ENCODE peak calls at places on chromosomes 2 and 18, in six cellular contexts. T is GM12892, C is K562, A is H1, Q is HepG2, I is GM12878. U is an unnamed sample.

GRCh38 chr2:49028101-49028500 is 126.2 kb downstream of the FSHR start:
- DNase-seq in T (no peak), C (no peak), A (no peak), Q (no peak), I (peak; percentile 47), U (peak; percentile 8)

GRCh38 chr2:211867845-211868361 is 670.7 kb downstream of the ERBB4 start:
- DNase-seq in T (no peak), C (no peak), A (no peak), Q (no peak), I (no peak), U (peak; percentile 9)

GRCh38 chr2:235621736-235622135 is 127.9 kb downstream of the AGAP1 start:
- DNase-seq in T (no peak), C (no peak), A (no peak), Q (no peak), I (no peak), U (no peak)

GRCh38 chr2:180656455-180656847 is 324.0 kb upstream of the UBE2E3 start:
- DNase-seq in T (no peak), C (no peak), A (no peak), Q (peak; percentile 20), I (no peak), U (no peak)

GRCh38 chr18:76697441-76697901 is 124.9 kb upstream of the ZNF236 start:
- DNase-seq in T (no peak), C (no peak), A (no peak), Q (no peak), I (no peak), U (no peak)

GRCh38 chr2:130836501-130837174 is at the start of gene ARHGEF4:
- DNase-seq in T (peak; percentile 48), C (peak; percentile 41), A (no peak), Q (no peak), I (no peak), U (peak; percentile 61)

GRCh38 chr2:26173596-26174482 is 951 bp downstream of the GAREM2 start:
- DNase-seq in T (no peak), C (no peak), A (no peak), Q (no peak), I (no peak), U (no peak)

GRCh38 chr2:237743024-237743423 is 55.6 kb upstream of the RBM44 start:
- DNase-seq in T (no peak), C (no peak), A (no peak), Q (no peak), I (no peak), U (no peak)

GRCh38 chr2:12131975-12132374 is 385.5 kb downstream of the LPIN1 start:
- DNase-seq in T (no peak), C (no peak), A (no peak), Q (no peak), I (no peak), U (no peak)

GRCh38 chr2:237158194-237158593 is 72.5 kb downstream of the COPS8 start:
- DNase-seq in T (no peak), C (no peak), A (no peak), Q (no peak), I (no peak), U (no peak)

GRCh38 chr2:73232471-73233153 is 427 bp downstream of the PRADC1 start:
- DNase-seq in T (no peak), C (peak; percentile 78), A (no peak), Q (no peak), I (no peak), U (no peak)

GRCh38 chr2:180191352-180192124 is 184.4 kb upstream of the CWC22 start:
- DNase-seq in T (no peak), C (no peak), A (no peak), Q (no peak), I (no peak), U (no peak)

GRCh38 chr2:197798187-197798586 is 6.2 kb upstream of the PLCL1 start:
- DNase-seq in T (no peak), C (no peak), A (no peak), Q (no peak), I (no peak), U (no peak)

GRCh38 chr2:238170386-238171071 is 11.8 kb downstream of the ERFE start:
- DNase-seq in T (no peak), C (no peak), A (no peak), Q (no peak), I (no peak), U (no peak)

GRCh38 chr2:100390001-100390940 is 27.2 kb downstream of the CHST10 start:
- DNase-seq in T (no peak), C (peak; percentile 10), A (no peak), Q (no peak), I (no peak), U (no peak)

GRCh38 chr2:167127135-167127534 is 238.9 kb downstream of the XIRP2 start:
- DNase-seq in T (no peak), C (no peak), A (no peak), Q (peak; percentile 33), I (no peak), U (no peak)

GRCh38 chr18:4282954-4283353 is 172.2 kb downstream of the DLGAP1 start:
- DNase-seq in T (no peak), C (no peak), A (no peak), Q (no peak), I (no peak), U (no peak)

GRCh38 chr18:54405290-54405689 is 47.6 kb downstream of the C18orf54 start:
- DNase-seq in T (no peak), C (no peak), A (no peak), Q (no peak), I (no peak), U (no peak)

GRCh38 chr2:41112228-41112627 is 660.3 kb upstream of the SLC8A1 start:
- DNase-seq in T (no peak), C (no peak), A (no peak), Q (no peak), I (no peak), U (no peak)

GRCh38 chr2:232483296-232483922 is 4.2 kb downstream of the ECEL1 start:
- DNase-seq in T (no peak), C (no peak), A (no peak), Q (no peak), I (no peak), U (no peak)

GRCh38 chr2:65377556-65378307 is 54.7 kb downstream of the SPRED2 start:
- DNase-seq in T (no peak), C (peak; percentile 53), A (no peak), Q (no peak), I (no peak), U (no peak)

GRCh38 chr18:39742015-39742466 is 2176.4 kb upstream of the CELF4 start:
- DNase-seq in T (no peak), C (no peak), A (no peak), Q (no peak), I (no peak), U (no peak)

GRCh38 chr2:222561817-222562424 is 94.0 kb downstream of the FARSB start:
- DNase-seq in T (peak; percentile 44), C (peak; percentile 58), A (peak; percentile 29), Q (peak; percentile 41), I (peak; percentile 13), U (peak; percentile 35)

GRCh38 chr2:228681979-228682378 is 500.5 kb upstream of the SPHKAP start:
- DNase-seq in T (no peak), C (no peak), A (no peak), Q (no peak), I (no peak), U (no peak)

GRCh38 chr18:79476918-79477685 is 81.4 kb downstream of the NFATC1 start:
- DNase-seq in T (no peak), C (no peak), A (no peak), Q (peak; percentile 40), I (no peak), U (no peak)

GRCh38 chr2:208265371-208265806 is 666 bp upstream of the PIKFYVE start:
- DNase-seq in T (peak; percentile 37), C (peak; percentile 52), A (no peak), Q (peak; percentile 30), I (no peak), U (peak; percentile 30)
- TF ChIP-seq TAF1 in T (no peak), C (no peak), A (peak; percentile 29), Q (no peak), I (no peak), U (peak; percentile 7)

GRCh38 chr2:127106998-127107621 is at the start of gene BIN1:
- DNase-seq in T (peak; percentile 80), C (peak; percentile 44), A (peak; percentile 70), Q (peak; percentile 34), I (no peak), U (peak; percentile 90)
- TF ChIP-seq POLR2A in T (no peak), C (no peak), A (no peak), Q (no peak), I (no peak), U (no peak)

DNA sequence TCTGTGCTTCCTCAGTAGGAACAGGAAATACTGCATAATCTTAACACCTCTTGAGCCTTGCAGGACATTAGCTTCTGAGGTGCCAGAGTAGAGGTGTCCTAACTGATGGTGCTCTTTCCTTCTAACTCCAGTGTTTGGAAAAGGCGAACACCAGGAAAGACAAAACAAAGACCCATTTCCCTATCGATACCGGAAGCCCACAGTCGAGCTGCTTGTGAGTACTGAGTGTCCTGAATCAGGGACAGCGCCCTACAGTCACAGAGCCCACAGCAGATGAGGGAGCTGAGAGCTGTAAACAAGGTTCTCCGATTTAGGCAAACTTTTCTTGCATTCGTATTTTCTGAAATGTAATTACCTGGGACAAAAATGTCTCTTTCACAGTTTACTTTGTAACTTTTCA is 50.7 kb downstream of the SLC14A2 start:
- DNase-seq in T (no peak), C (no peak), A (no peak), Q (no peak), I (no peak), U (no peak)
- TF ChIP-seq TAF1 in T (no peak), C (no peak), A (no peak), Q (no peak), I (no peak), U (no peak)

GRCh38 chr2:216619411-216620393 is 13.5 kb upstream of the IGFBP2 start:
- DNase-seq in T (no peak), C (peak; percentile 6), A (no peak), Q (peak; percentile 62), I (no peak), U (no peak)
- TF ChIP-seq POLR2A in T (no peak), C (no peak), A (no peak), Q (no peak), I (no peak), U (no peak)

GRCh38 chr2:9150906-9151305 is 55.7 kb upstream of the ASAP2 start:
- DNase-seq in T (no peak), C (no peak), A (no peak), Q (no peak), I (no peak), U (no peak)
- TF ChIP-seq TAF1 in T (no peak), C (no peak), A (no peak), Q (no peak), I (no peak), U (no peak)

DNA sequence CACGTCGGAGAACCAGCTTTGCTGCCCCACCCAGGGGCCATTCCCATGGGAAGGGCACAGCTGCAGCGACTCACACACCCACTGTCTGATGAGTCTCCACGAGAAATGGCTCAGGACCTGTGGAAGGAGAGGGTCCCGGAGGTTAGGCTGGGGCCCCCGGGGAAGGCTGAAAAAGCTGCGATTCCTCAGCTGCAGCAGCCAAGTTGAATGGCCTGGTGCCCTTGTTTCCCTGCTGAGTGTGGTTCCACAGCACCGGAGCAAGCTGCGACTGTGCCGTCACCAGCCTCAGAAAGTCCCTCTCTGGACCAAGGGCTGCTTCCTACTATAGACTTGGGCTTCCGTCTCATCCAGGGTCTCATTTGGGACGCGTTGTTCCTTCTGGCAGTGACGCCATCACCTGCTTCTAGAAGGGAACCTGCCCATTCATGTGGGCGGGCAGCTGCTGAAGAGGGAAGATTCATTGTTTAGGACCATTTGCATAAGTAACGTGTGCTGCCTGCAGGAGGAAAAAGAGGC is 180.2 kb downstream of the INHBB start:
- DNase-seq in T (no peak), C (no peak), A (no peak), Q (no peak), I (no peak), U (no peak)
- TF ChIP-seq POLR2A in T (no peak), C (no peak), A (no peak), Q (no peak), I (no peak), U (no peak)